ENCODE peak calls at places on chromosomes 2 and 18, in five cellular contexts. E is body of pancreas, N is pancreas, Q is foreskin fibroblast, L is bronchial epithelial cell. V is an unnamed sample.

GRCh38 chr2:230012242-230012884 is 56.4 kb downstream of the SLC16A14 start:
- DNase-seq in N (no peak), E (no peak), Q (peak; percentile 10), L (no peak), V (no peak)

GRCh38 chr2:168944065-168944464 is 43.0 kb downstream of the G6PC2 start:
- DNase-seq in Q (no peak), E (no peak), L (no peak), N (no peak), V (no peak)

GRCh38 chr18:52409732-52410131 is 69.7 kb downstream of the DCC start:
- DNase-seq in Q (no peak), L (peak; percentile 8), N (no peak), E (no peak), V (no peak)

GRCh38 chr2:201344663-201345366 is 12.3 kb downstream of the FLACC1 start:
- DNase-seq in Q (no peak), L (no peak), N (no peak), E (no peak), V (no peak)

GRCh38 chr2:74779587-74780135 is 54.3 kb upstream of the HK2 start:
- DNase-seq in N (no peak), Q (no peak), E (no peak), L (no peak), V (no peak)

GRCh38 chr2:239224249-239224605 is 176.6 kb downstream of the HDAC4 start:
- DNase-seq in E (no peak), Q (no peak), L (no peak), N (no peak), V (no peak)

GRCh38 chr2:146624429-146624828 is 1220.4 kb upstream of the ACVR2A start:
- DNase-seq in E (no peak), L (no peak), Q (no peak), N (no peak), V (no peak)

GRCh38 chr2:68119504-68119903 is 38.2 kb upstream of the PNO1 start:
- DNase-seq in N (no peak), Q (no peak), E (no peak), L (no peak), V (no peak)

GRCh38 chr2:160157861-160158813 is 41.9 kb downstream of the ITGB6 start:
- DNase-seq in E (no peak), L (peak; percentile 74), Q (no peak), N (no peak), V (no peak)

GRCh38 chr2:232875256-232876070 is 5.4 kb downstream of the SNORC start:
- DNase-seq in E (no peak), Q (no peak), N (no peak), L (no peak), V (no peak)

GRCh38 chr2:16482485-16482884 is 183.1 kb downstream of the CYRIA start:
- DNase-seq in N (no peak), Q (no peak), L (no peak), E (no peak), V (no peak)

GRCh38 chr2:43458002-43458628 is 137.7 kb downstream of the THADA start:
- DNase-seq in N (no peak), Q (peak; percentile 73), E (no peak), L (peak; percentile 79), V (no peak)

GRCh38 chr2:64143154-64144056 is 815 bp downstream of the PELI1 start:
- DNase-seq in L (no peak), Q (no peak), E (peak; percentile 42), N (peak; percentile 50), V (peak; percentile 66)

GRCh38 chr18:2173464-2173863 is 397.8 kb downstream of the METTL4 start:
- DNase-seq in N (no peak), L (peak; percentile 68), Q (peak; percentile 26), E (no peak), V (no peak)

GRCh38 chr2:233530381-233530780 is 36.2 kb downstream of the USP40 start:
- DNase-seq in N (no peak), Q (no peak), E (no peak), L (no peak), V (no peak)

GRCh38 chr2:73418343-73418742 is 32.7 kb downstream of the ALMS1 start:
- DNase-seq in Q (peak; percentile 52), E (peak; percentile 42), L (peak; percentile 37), N (peak; percentile 28), V (peak; percentile 23)

GRCh38 chr2:96144481-96145027 is 686 bp downstream of the DUSP2 start:
- DNase-seq in N (no peak), L (no peak), Q (no peak), E (no peak), V (no peak)

GRCh38 chr2:110670826-110671225 is 7.0 kb downstream of the BUB1 start:
- DNase-seq in E (no peak), N (no peak), Q (no peak), L (no peak), V (no peak)

GRCh38 chr2:27714851-27715291 is 51.2 kb downstream of the SLC4A1AP start:
- DNase-seq in L (no peak), N (no peak), Q (no peak), E (no peak), V (no peak)

GRCh38 chr18:37270046-37270665 is 295.4 kb downstream of the CELF4 start:
- DNase-seq in Q (peak; percentile 33), L (peak; percentile 20), E (peak; percentile 55), N (peak; percentile 59), V (peak; percentile 68)

GRCh38 chr18:24212939-24213338 is 74.1 kb downstream of the CABYR start:
- DNase-seq in L (peak; percentile 100), E (no peak), Q (peak; percentile 74), N (no peak), V (no peak)

GRCh38 chr2:30796723-30797122 is 10.5 kb downstream of the CAPN13 start:
- DNase-seq in Q (no peak), N (peak; percentile 49), E (peak; percentile 64), L (peak; percentile 26), V (no peak)

GRCh38 chr18:14936313-14936712 is 188.3 kb downstream of the ANKRD30B start:
- DNase-seq in N (no peak), L (no peak), E (no peak), Q (no peak), V (no peak)

GRCh38 chr2:122028371-122029102 is 273.1 kb downstream of the TSN start:
- DNase-seq in N (no peak), L (peak; percentile 61), Q (peak; percentile 18), E (no peak), V (no peak)

GRCh38 chr2:133411857-133412256 is 156.4 kb downstream of the NCKAP5 start:
- DNase-seq in L (no peak), Q (no peak), E (no peak), N (no peak), V (no peak)

GRCh38 chr18:74242451-74243096 is 49.2 kb downstream of the CYB5A start:
- DNase-seq in N (peak; percentile 56), Q (no peak), E (peak; percentile 62), L (no peak), V (no peak)

GRCh38 chr2:131152065-131152464 is 46.9 kb downstream of the PLEKHB2 start:
- DNase-seq in L (no peak), E (no peak), Q (no peak), N (no peak), V (no peak)

GRCh38 chr2:131153529-131153928 is 48.4 kb downstream of the PLEKHB2 start:
- DNase-seq in L (no peak), E (no peak), Q (no peak), N (no peak), V (no peak)

GRCh38 chr2:131155208-131155855 is 50.2 kb downstream of the PLEKHB2 start:
- DNase-seq in E (no peak), N (no peak), L (no peak), Q (no peak), V (no peak)

GRCh38 chr2:131154647-131155046 is 49.5 kb downstream of the PLEKHB2 start:
- DNase-seq in Q (no peak), L (no peak), N (no peak), E (no peak), V (no peak)

GRCh38 chr2:131154071-131154531 is 49.0 kb downstream of the PLEKHB2 start:
- DNase-seq in N (peak; percentile 57), E (peak; percentile 62), Q (peak; percentile 47), L (peak; percentile 45), V (no peak)
- TF ChIP-seq CTCF in N (peak; percentile 77), E (peak; percentile 71), Q (peak; percentile 89), L (peak; percentile 87), V (peak; percentile 74)

GRCh38 chr2:47086054-47086471 is 69.0 kb downstream of the STPG4 start:
- DNase-seq in N (no peak), L (no peak), E (no peak), Q (no peak), V (no peak)

GRCh38 chr2:47086571-47086970 is 68.5 kb downstream of the STPG4 start:
- DNase-seq in E (no peak), Q (no peak), L (no peak), N (no peak), V (no peak)

GRCh38 chr2:47087051-47087450 is 68.1 kb downstream of the STPG4 start:
- DNase-seq in Q (no peak), N (no peak), L (no peak), E (no peak), V (no peak)

GRCh38 chr2:47089083-47089464 is 66.0 kb downstream of the STPG4 start:
- DNase-seq in N (no peak), Q (no peak), E (no peak), L (peak; percentile 52), V (no peak)

GRCh38 chr2:47088371-47089082 is 66.6 kb downstream of the STPG4 start:
- DNase-seq in L (no peak), E (no peak), Q (no peak), N (no peak), V (no peak)
- TF ChIP-seq CTCF in L (peak; percentile 10), E (no peak), Q (peak; percentile 19), N (no peak), V (no peak)

GRCh38 chr2:86706220-86706619 is 13.9 kb upstream of the RMND5A start:
- DNase-seq in N (no peak), Q (no peak), L (no peak), E (no peak), V (no peak)

GRCh38 chr2:86704482-86704971 is 15.6 kb upstream of the RMND5A start:
- DNase-seq in L (peak; percentile 85), Q (peak; percentile 71), E (peak; percentile 81), N (peak; percentile 63), V (no peak)

GRCh38 chr2:86700705-86701104 is 19.4 kb upstream of the RMND5A start:
- DNase-seq in Q (no peak), L (no peak), E (no peak), N (no peak), V (no peak)

GRCh38 chr2:86706935-86707334 is 13.2 kb upstream of the RMND5A start:
- DNase-seq in Q (no peak), N (no peak), L (no peak), E (no peak), V (no peak)

GRCh38 chr2:86703704-86704370 is 16.3 kb upstream of the RMND5A start:
- DNase-seq in L (peak; percentile 92), N (peak; percentile 56), E (peak; percentile 83), Q (peak; percentile 78), V (no peak)
- TF ChIP-seq CTCF in L (peak; percentile 15), N (no peak), E (no peak), Q (no peak), V (no peak)

GRCh38 chr2:199951023-199951422 is 4.3 kb downstream of the TYW5 start:
- DNase-seq in Q (no peak), E (no peak), L (no peak), N (no peak), V (no peak)

GRCh38 chr2:199955007-199955338 is 318 bp downstream of the TYW5 start:
- DNase-seq in Q (no peak), N (no peak), L (no peak), E (no peak), V (no peak)

GRCh38 chr2:199958014-199958413 is 2.6 kb downstream of the MAIP1 start:
- DNase-seq in Q (no peak), L (no peak), N (no peak), E (no peak), V (no peak)

GRCh38 chr2:199956062-199956380 is 639 bp downstream of the MAIP1 start:
- DNase-seq in N (no peak), Q (no peak), L (no peak), E (no peak), V (no peak)

GRCh38 chr2:199955339-199956061 is at the start of the genes MAIP1 and TYW5:
- DNase-seq in L (peak; percentile 71), Q (peak; percentile 77), N (peak; percentile 83), E (peak; percentile 81), V (peak; percentile 78)
- TF ChIP-seq CTCF in L (peak; percentile 32), Q (peak; percentile 14), N (no peak), E (no peak), V (no peak)

V was measured in mesothelial cell of epicardium.